ENCODE peak calls at places on chromosome 13, in four cellular contexts. X is cardiac fibroblast, H is Daoy, O is NCI-H1105 treated with DMSO at 0.1 percent for 48 hours. L is an unnamed sample.

GRCh38 chr13:59064042-59064441 is 1099.7 kb downstream of the DIAPH3 start:
- DNase-seq in O (no peak), H (no peak), X (no peak), L (no peak)

GRCh38 chr13:112685856-112686255 is 4.0 kb upstream of the ATP11A start:
- DNase-seq in O (no peak), X (no peak), H (no peak), L (no peak)

GRCh38 chr13:29969286-29969685 is 118.9 kb upstream of the UBL3 start:
- DNase-seq in X (peak; percentile 81), O (no peak), H (peak; percentile 62), L (no peak)

GRCh38 chr13:43732726-43733125 is 54.0 kb downstream of the ENOX1 start:
- DNase-seq in H (no peak), O (no peak), X (no peak), L (no peak)

GRCh38 chr13:99033814-99034213 is 56.0 kb upstream of the DOCK9 start:
- DNase-seq in O (peak; percentile 30), X (peak; percentile 58), H (no peak), L (no peak)

GRCh38 chr13:28981530-28981929 is 161.4 kb downstream of the MTUS2 start:
- DNase-seq in X (no peak), H (no peak), O (no peak), L (no peak)

GRCh38 chr13:62643007-62643483 is 1227.4 kb upstream of the PCDH20 start:
- DNase-seq in H (peak; percentile 19), X (peak; percentile 52), O (no peak), L (no peak)

GRCh38 chr13:112674412-112675383 is 15.1 kb upstream of the ATP11A start:
- DNase-seq in O (no peak), X (no peak), H (no peak), L (no peak)

GRCh38 chr13:93784191-93784590 is 557.6 kb downstream of the GPC6 start:
- DNase-seq in O (no peak), X (no peak), H (no peak), L (no peak)